ENCODE peak calls at places on chromosomes 4 and X, in six cellular contexts. One of them, this sample, is unnamed.

GRCh38 chrX:140526138-140526537 is 21.3 kb upstream of the SOX3 start:
- DNase-seq in NCI-H524: no peak
- DNase-seq in HFF-Myc: no peak
- DNase-seq in SJSA1: no peak
- DNase-seq in activated CD8-positive, alpha-beta T cell treated with anti-CD3 and anti-CD28 coated beads for 36 hours: no peak
- DNase-seq in amygdala: no peak
- DNase-seq in this sample: no peak

GRCh38 chrX:48076343-48076742 is 4.9 kb upstream of the ZNF630 start:
- DNase-seq in NCI-H524: no peak
- DNase-seq in HFF-Myc: no peak
- DNase-seq in SJSA1: no peak
- DNase-seq in activated CD8-positive, alpha-beta T cell treated with anti-CD3 and anti-CD28 coated beads for 36 hours: no peak
- DNase-seq in amygdala: no peak
- DNase-seq in this sample: no peak

GRCh38 chr4:180028682-180029081 is 2214.5 kb upstream of the TENM3 start:
- DNase-seq in NCI-H524: no peak
- DNase-seq in HFF-Myc: no peak
- DNase-seq in SJSA1: no peak
- DNase-seq in activated CD8-positive, alpha-beta T cell treated with anti-CD3 and anti-CD28 coated beads for 36 hours: peak; percentile 33
- DNase-seq in amygdala: no peak
- DNase-seq in this sample: no peak

GRCh38 chrX:56033495-56034180 is 198.5 kb upstream of the KLF8 start:
- DNase-seq in NCI-H524: no peak
- DNase-seq in HFF-Myc: no peak
- DNase-seq in SJSA1: no peak
- DNase-seq in activated CD8-positive, alpha-beta T cell treated with anti-CD3 and anti-CD28 coated beads for 36 hours: no peak
- DNase-seq in amygdala: no peak
- DNase-seq in this sample: no peak

GRCh38 chr4:78542373-78542772 is 9.2 kb upstream of the ANXA3 start:
- DNase-seq in NCI-H524: no peak
- DNase-seq in HFF-Myc: no peak
- DNase-seq in SJSA1: no peak
- DNase-seq in activated CD8-positive, alpha-beta T cell treated with anti-CD3 and anti-CD28 coated beads for 36 hours: no peak
- DNase-seq in amygdala: no peak
- DNase-seq in this sample: no peak

GRCh38 chr4:8726344-8726851 is 133.8 kb downstream of the CPZ start:
- DNase-seq in NCI-H524: no peak
- DNase-seq in HFF-Myc: no peak
- DNase-seq in SJSA1: peak; percentile 10
- DNase-seq in activated CD8-positive, alpha-beta T cell treated with anti-CD3 and anti-CD28 coated beads for 36 hours: no peak
- DNase-seq in amygdala: no peak
- DNase-seq in this sample: no peak

GRCh38 chrX:56729152-56729557 is at the start of gene NBDY:
- DNase-seq in NCI-H524: peak; percentile 65
- DNase-seq in HFF-Myc: no peak
- DNase-seq in SJSA1: peak; percentile 33
- DNase-seq in activated CD8-positive, alpha-beta T cell treated with anti-CD3 and anti-CD28 coated beads for 36 hours: peak; percentile 39
- DNase-seq in amygdala: no peak
- DNase-seq in this sample: peak; percentile 31

GRCh38 chr4:1375051-1375721 is 28.2 kb downstream of the UVSSA start:
- DNase-seq in NCI-H524: no peak
- DNase-seq in HFF-Myc: no peak
- DNase-seq in SJSA1: no peak
- DNase-seq in activated CD8-positive, alpha-beta T cell treated with anti-CD3 and anti-CD28 coated beads for 36 hours: no peak
- DNase-seq in amygdala: no peak
- DNase-seq in this sample: no peak

GRCh38 chrX:36198575-36198974 is 279.0 kb downstream of the CFAP47 start:
- DNase-seq in NCI-H524: no peak
- DNase-seq in HFF-Myc: no peak
- DNase-seq in SJSA1: no peak
- DNase-seq in activated CD8-positive, alpha-beta T cell treated with anti-CD3 and anti-CD28 coated beads for 36 hours: no peak
- DNase-seq in amygdala: no peak
- DNase-seq in this sample: no peak

GRCh38 chr4:8867624-8868320 is 3.9 kb downstream of the HMX1 start:
- DNase-seq in NCI-H524: no peak
- DNase-seq in HFF-Myc: no peak
- DNase-seq in SJSA1: no peak
- DNase-seq in activated CD8-positive, alpha-beta T cell treated with anti-CD3 and anti-CD28 coated beads for 36 hours: no peak
- DNase-seq in amygdala: no peak
- DNase-seq in this sample: no peak

GRCh38 chrX:115709039-115709438 is 148.1 kb downstream of the PLS3 start:
- DNase-seq in NCI-H524: no peak
- DNase-seq in HFF-Myc: no peak
- DNase-seq in SJSA1: no peak
- DNase-seq in activated CD8-positive, alpha-beta T cell treated with anti-CD3 and anti-CD28 coated beads for 36 hours: no peak
- DNase-seq in amygdala: no peak
- DNase-seq in this sample: no peak

GRCh38 chr4:53916431-53916889 is 147.9 kb downstream of the CHIC2 start:
- DNase-seq in NCI-H524: no peak
- DNase-seq in HFF-Myc: no peak
- DNase-seq in SJSA1: no peak
- DNase-seq in activated CD8-positive, alpha-beta T cell treated with anti-CD3 and anti-CD28 coated beads for 36 hours: no peak
- DNase-seq in amygdala: no peak
- DNase-seq in this sample: no peak

GRCh38 chr4:88858752-88859151 is 161.1 kb upstream of the NAP1L5 start:
- DNase-seq in NCI-H524: no peak
- DNase-seq in HFF-Myc: no peak
- DNase-seq in SJSA1: no peak
- DNase-seq in activated CD8-positive, alpha-beta T cell treated with anti-CD3 and anti-CD28 coated beads for 36 hours: no peak
- DNase-seq in amygdala: no peak
- DNase-seq in this sample: no peak

GRCh38 chr4:156889616-156890594 is 81.7 kb downstream of the PDGFC start:
- DNase-seq in NCI-H524: no peak
- DNase-seq in HFF-Myc: no peak
- DNase-seq in SJSA1: no peak
- DNase-seq in activated CD8-positive, alpha-beta T cell treated with anti-CD3 and anti-CD28 coated beads for 36 hours: no peak
- DNase-seq in amygdala: no peak
- DNase-seq in this sample: peak; percentile 26

GRCh38 chr4:139458999-139459398 is 5.1 kb downstream of the RAB33B start:
- DNase-seq in NCI-H524: no peak
- DNase-seq in HFF-Myc: no peak
- DNase-seq in SJSA1: no peak
- DNase-seq in activated CD8-positive, alpha-beta T cell treated with anti-CD3 and anti-CD28 coated beads for 36 hours: no peak
- DNase-seq in amygdala: no peak
- DNase-seq in this sample: no peak

GRCh38 chrX:87578978-87579377 is 61.4 kb downstream of the KLHL4 start:
- DNase-seq in NCI-H524: no peak
- DNase-seq in HFF-Myc: no peak
- DNase-seq in SJSA1: no peak
- DNase-seq in activated CD8-positive, alpha-beta T cell treated with anti-CD3 and anti-CD28 coated beads for 36 hours: no peak
- DNase-seq in amygdala: no peak
- DNase-seq in this sample: no peak

GRCh38 chr4:156571146-156571545 is 400.5 kb downstream of the PDGFC start:
- DNase-seq in NCI-H524: no peak
- DNase-seq in HFF-Myc: no peak
- DNase-seq in SJSA1: no peak
- DNase-seq in activated CD8-positive, alpha-beta T cell treated with anti-CD3 and anti-CD28 coated beads for 36 hours: no peak
- DNase-seq in amygdala: no peak
- DNase-seq in this sample: no peak

This sample was measured in mucosa of gallbladder.